ENCODE peak calls at places on chromosomes 1 and 21, in nine cellular contexts. K is uterus, Q is heart left ventricle, L is sigmoid colon, V is stomach, J is NB4, D is testis, H is IMR-90, T is body of pancreas. I is an unnamed sample.

GRCh38 chr1:91502882-91503184 is 2.2 kb downstream of the CDC7 start:
- DNase-seq in J (peak; percentile 51), D (no peak), K (no peak), T (no peak), Q (no peak), L (no peak), V (no peak), H (peak; percentile 74), I (peak; percentile 36)

GRCh38 chr21:41229527-41230248 is 61.7 kb downstream of the BACE2 start:
- DNase-seq in Q (no peak), J (no peak), D (no peak), T (no peak), H (no peak), K (no peak), V (no peak), L (no peak), I (no peak)

GRCh38 chr1:65267291-65268087 is 41.9 kb upstream of the DNAJC6 start:
- DNase-seq in H (no peak), T (no peak), D (no peak), Q (no peak), V (no peak), K (no peak), J (no peak), L (no peak), I (peak; percentile 59)

GRCh38 chr1:1630965-1631792 is 794 bp upstream of the MMP23B start:
- DNase-seq in Q (peak; percentile 83), J (peak; percentile 5), K (peak; percentile 85), T (no peak), L (peak; percentile 89), D (peak; percentile 64), V (peak; percentile 42), H (no peak), I (no peak)

GRCh38 chr1:41416552-41417334 is 55.5 kb downstream of the FOXO6 start:
- DNase-seq in J (peak; percentile 69), D (peak; percentile 60), L (peak; percentile 79), H (peak; percentile 66), Q (peak; percentile 68), K (peak; percentile 67), T (peak; percentile 65), V (peak; percentile 63), I (peak; percentile 54)

GRCh38 chr1:204466416-204467405 is 27.9 kb downstream of the PIK3C2B start:
- DNase-seq in T (peak; percentile 42), L (no peak), K (no peak), V (no peak), D (no peak), Q (peak; percentile 81), J (peak; percentile 28), H (no peak), I (no peak)

GRCh38 chr1:64891440-64891815 is 74.9 kb downstream of the JAK1 start:
- DNase-seq in T (no peak), Q (no peak), D (no peak), H (peak; percentile 57), K (no peak), J (no peak), L (no peak), V (no peak), I (peak; percentile 13)

GRCh38 chr1:76005755-76006154 is 68.8 kb upstream of the ST6GALNAC3 start:
- DNase-seq in T (no peak), H (no peak), D (no peak), L (no peak), Q (no peak), J (no peak), V (no peak), K (no peak), I (no peak)

GRCh38 chr1:32533792-32534327 is 5.4 kb upstream of the ZBTB8A start:
- DNase-seq in T (no peak), L (peak; percentile 17), Q (no peak), J (no peak), H (no peak), V (no peak), D (no peak), K (no peak), I (no peak)

GRCh38 chr1:29488794-29489309 is 252.5 kb downstream of the PTPRU start:
- DNase-seq in K (no peak), J (no peak), H (no peak), Q (no peak), V (no peak), D (no peak), T (no peak), L (peak; percentile 39), I (no peak)

GRCh38 chr1:163357378-163357777 is 35.6 kb downstream of the NUF2 start:
- DNase-seq in Q (no peak), J (no peak), K (no peak), H (peak; percentile 36), V (no peak), T (no peak), D (no peak), L (no peak), I (peak; percentile 3)

GRCh38 chr21:17853393-17854275 is 34.5 kb upstream of the C21orf91 start:
- DNase-seq in H (no peak), J (peak; percentile 0), T (no peak), V (no peak), L (no peak), K (no peak), D (no peak), Q (no peak), I (no peak)

DNA sequence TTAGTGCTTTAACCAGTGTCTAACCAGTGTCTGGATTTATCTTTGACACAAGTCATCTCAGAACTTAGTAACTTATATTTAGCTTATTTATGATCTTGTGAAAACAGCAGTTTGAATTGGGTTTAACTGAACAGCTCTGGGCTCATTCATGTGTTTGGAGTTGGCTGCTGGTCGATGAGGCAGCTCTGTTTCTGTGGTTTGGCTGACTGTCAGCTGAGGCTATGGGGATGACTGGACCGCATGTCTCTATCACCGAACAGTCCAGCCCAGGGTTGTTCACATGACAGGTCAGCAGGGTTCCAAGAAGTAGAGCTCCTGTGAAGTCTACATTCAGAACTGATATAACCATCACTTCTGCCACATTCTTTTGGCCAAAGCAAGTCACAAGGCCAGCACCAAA is 29.1 kb upstream of the C21orf91 start:
- DNase-seq in T (peak; percentile 39), Q (peak; percentile 35), J (no peak), K (peak; percentile 36), L (peak; percentile 64), H (peak; percentile 97), V (no peak), D (peak; percentile 15), I (peak; percentile 1)
- TF ChIP-seq POLR2A in T (no peak), Q (no peak), J (no peak), K (no peak), L (no peak), H (no peak), V (no peak), D (no peak), I (no peak)

GRCh38 chr1:16498573-16499359 is 15.3 kb downstream of the RNU1-1 start:
- DNase-seq in K (peak; percentile 92), L (peak; percentile 94), V (peak; percentile 93), H (peak; percentile 79), J (peak; percentile 89), Q (peak; percentile 90), D (peak; percentile 93), T (peak; percentile 92), I (peak; percentile 86)
- TF ChIP-seq POLR2A in K (peak; percentile 69), L (no peak), V (no peak), H (no peak), J (peak; percentile 13), Q (no peak), D (no peak), T (peak; percentile 40), I (peak; percentile 26)

GRCh38 chr21:43806017-43806710 is 16.8 kb downstream of the RRP1 start:
- DNase-seq in D (no peak), K (no peak), J (no peak), H (no peak), Q (no peak), V (no peak), L (no peak), T (no peak), I (no peak)
- TF ChIP-seq POLR2A in D (no peak), K (no peak), J (no peak), H (no peak), Q (no peak), V (no peak), L (no peak), T (no peak), I (no peak)

GRCh38 chr1:156740679-156741612 is at the start of gene MRPL24:
- DNase-seq in H (peak; percentile 99), T (peak; percentile 100), Q (peak; percentile 97), K (peak; percentile 97), V (peak; percentile 97), J (peak; percentile 99), L (peak; percentile 99), D (peak; percentile 100), I (peak; percentile 98)
- TF ChIP-seq POLR2A in H (peak; percentile 55), T (no peak), Q (no peak), K (peak; percentile 41), V (no peak), J (peak; percentile 69), L (no peak), D (no peak), I (peak; percentile 65)

GRCh38 chr1:155208656-155209372 is at the start of gene MTX1:
- DNase-seq in T (peak; percentile 89), H (peak; percentile 68), L (peak; percentile 96), K (peak; percentile 96), V (peak; percentile 82), D (peak; percentile 93), J (peak; percentile 93), Q (peak; percentile 95), I (peak; percentile 94)
- TF ChIP-seq POLR2A in T (peak; percentile 39), H (peak; percentile 89), L (no peak), K (peak; percentile 79), V (no peak), D (no peak), J (no peak), Q (no peak), I (peak; percentile 66)

DNA sequence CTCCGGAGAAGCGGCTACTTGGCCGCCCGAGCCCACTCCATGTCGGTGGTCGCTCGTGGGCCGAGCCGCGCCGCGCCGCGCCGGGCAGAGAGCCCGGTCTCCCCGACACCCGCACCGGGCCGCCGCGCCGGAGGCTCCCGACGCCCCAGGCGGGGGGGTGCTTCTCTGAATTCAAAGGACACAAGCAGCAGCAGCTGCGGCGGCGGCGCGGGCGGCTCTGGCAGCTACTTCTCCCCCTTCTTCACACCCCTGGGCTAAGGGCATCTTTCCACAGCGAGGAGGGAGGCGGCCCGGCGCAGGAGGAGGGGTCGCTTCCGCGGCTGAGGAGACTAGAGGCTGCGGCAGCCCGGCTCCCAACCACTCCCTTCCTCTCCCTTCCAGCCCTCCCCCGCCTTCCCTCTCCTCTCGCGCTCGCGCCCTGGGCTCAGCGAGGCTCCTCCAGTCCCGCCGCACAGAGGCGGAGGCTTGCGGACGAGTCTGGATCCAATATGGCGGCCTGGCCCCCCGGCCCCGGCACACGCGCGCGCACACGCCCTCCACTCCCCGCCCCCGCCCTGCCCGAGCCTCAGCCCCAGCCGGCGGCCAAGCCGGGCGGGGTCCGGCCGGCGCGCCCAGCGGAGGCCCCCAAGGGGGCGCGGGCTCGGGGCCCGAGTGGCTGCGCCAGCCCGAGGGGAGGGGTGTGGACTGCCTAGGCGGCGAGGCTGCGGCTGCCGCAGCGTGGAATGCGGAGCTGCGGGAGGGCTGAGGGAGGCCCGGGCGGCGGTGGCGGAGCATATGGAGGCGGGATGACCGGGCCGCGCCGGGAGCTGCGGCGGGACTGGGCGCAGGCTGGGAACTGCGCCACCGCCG is at the start of gene CDC42BPA:
- DNase-seq in L (peak; percentile 94), K (peak; percentile 78), Q (peak; percentile 92), V (peak; percentile 84), H (peak; percentile 87), D (peak; percentile 87), T (peak; percentile 87), J (peak; percentile 91), I (peak; percentile 89)
- TF ChIP-seq POLR2A in L (peak; percentile 38), K (peak; percentile 51), Q (no peak), V (no peak), H (no peak), D (no peak), T (peak; percentile 65), J (no peak), I (peak; percentile 51)